ENCODE peak calls at places on chromosomes 12 and 14, in eight cellular contexts. One of them, this sample, is unnamed.

GRCh38 chr12:119902084-119902509 is 25.0 kb upstream of the CIT start:
- DNase-seq in fibroblast of the aortic adventitia: peak; percentile 76
- DNase-seq in cardiac fibroblast: peak; percentile 69
- DNase-seq in mesenchymal stem cell: peak; percentile 68
- DNase-seq in CD4-positive, alpha-beta memory T cell: peak; percentile 69
- DNase-seq in uterus: no peak
- DNase-seq in coronary artery: no peak
- DNase-seq in heart right ventricle: peak; percentile 19
- DNase-seq in this sample: peak; percentile 79

GRCh38 chr12:40802656-40803055 is 110.4 kb downstream of the CNTN1 start:
- DNase-seq in fibroblast of the aortic adventitia: no peak
- DNase-seq in cardiac fibroblast: no peak
- DNase-seq in mesenchymal stem cell: no peak
- DNase-seq in CD4-positive, alpha-beta memory T cell: no peak
- DNase-seq in uterus: no peak
- DNase-seq in coronary artery: no peak
- DNase-seq in heart right ventricle: no peak
- DNase-seq in this sample: no peak

GRCh38 chr12:75446857-75447256 is 33.7 kb upstream of the GLIPR1 start:
- DNase-seq in fibroblast of the aortic adventitia: peak; percentile 82
- DNase-seq in cardiac fibroblast: peak; percentile 27
- DNase-seq in mesenchymal stem cell: no peak
- DNase-seq in CD4-positive, alpha-beta memory T cell: no peak
- DNase-seq in uterus: no peak
- DNase-seq in coronary artery: no peak
- DNase-seq in heart right ventricle: no peak
- DNase-seq in this sample: peak; percentile 52

GRCh38 chr12:117261267-117261666 is 71.0 kb upstream of the FBXO21 start:
- DNase-seq in fibroblast of the aortic adventitia: no peak
- DNase-seq in cardiac fibroblast: no peak
- DNase-seq in mesenchymal stem cell: no peak
- DNase-seq in CD4-positive, alpha-beta memory T cell: no peak
- DNase-seq in uterus: no peak
- DNase-seq in coronary artery: no peak
- DNase-seq in heart right ventricle: no peak
- DNase-seq in this sample: no peak

GRCh38 chr12:14238224-14238792 is 127.2 kb upstream of the ATF7IP start:
- DNase-seq in fibroblast of the aortic adventitia: peak; percentile 75
- DNase-seq in cardiac fibroblast: peak; percentile 67
- DNase-seq in mesenchymal stem cell: peak; percentile 41
- DNase-seq in CD4-positive, alpha-beta memory T cell: peak; percentile 44
- DNase-seq in uterus: no peak
- DNase-seq in coronary artery: no peak
- DNase-seq in heart right ventricle: no peak
- DNase-seq in this sample: peak; percentile 47

GRCh38 chr12:39581592-39581991 is 38.0 kb downstream of the ABCD2 start:
- DNase-seq in fibroblast of the aortic adventitia: no peak
- DNase-seq in cardiac fibroblast: peak; percentile 17
- DNase-seq in mesenchymal stem cell: peak; percentile 26
- DNase-seq in CD4-positive, alpha-beta memory T cell: no peak
- DNase-seq in uterus: no peak
- DNase-seq in coronary artery: no peak
- DNase-seq in heart right ventricle: no peak
- DNase-seq in this sample: peak; percentile 29

GRCh38 chr12:121057794-121058193 is 18.7 kb upstream of the OASL start:
- DNase-seq in fibroblast of the aortic adventitia: no peak
- DNase-seq in cardiac fibroblast: no peak
- DNase-seq in mesenchymal stem cell: no peak
- DNase-seq in CD4-positive, alpha-beta memory T cell: no peak
- DNase-seq in uterus: no peak
- DNase-seq in coronary artery: no peak
- DNase-seq in heart right ventricle: no peak
- DNase-seq in this sample: no peak

GRCh38 chr14:71716371-71716770 is 215.9 kb upstream of the RGS6 start:
- DNase-seq in fibroblast of the aortic adventitia: peak; percentile 42
- DNase-seq in cardiac fibroblast: peak; percentile 61
- DNase-seq in mesenchymal stem cell: no peak
- DNase-seq in CD4-positive, alpha-beta memory T cell: no peak
- DNase-seq in uterus: no peak
- DNase-seq in coronary artery: no peak
- DNase-seq in heart right ventricle: no peak
- DNase-seq in this sample: no peak

GRCh38 chr12:16352481-16352880 is 5.0 kb downstream of the MGST1 start:
- DNase-seq in fibroblast of the aortic adventitia: peak; percentile 79
- DNase-seq in cardiac fibroblast: peak; percentile 73
- DNase-seq in mesenchymal stem cell: peak; percentile 40
- DNase-seq in CD4-positive, alpha-beta memory T cell: no peak
- DNase-seq in uterus: no peak
- DNase-seq in coronary artery: no peak
- DNase-seq in heart right ventricle: no peak
- DNase-seq in this sample: no peak

GRCh38 chr12:63362801-63363200 is 211.8 kb upstream of the AVPR1A start:
- DNase-seq in fibroblast of the aortic adventitia: no peak
- DNase-seq in cardiac fibroblast: no peak
- DNase-seq in mesenchymal stem cell: no peak
- DNase-seq in CD4-positive, alpha-beta memory T cell: no peak
- DNase-seq in uterus: no peak
- DNase-seq in coronary artery: no peak
- DNase-seq in heart right ventricle: no peak
- DNase-seq in this sample: no peak

GRCh38 chr12:2959508-2960431 is 573 bp downstream of the TEAD4 start:
- DNase-seq in fibroblast of the aortic adventitia: peak; percentile 71
- DNase-seq in cardiac fibroblast: peak; percentile 69
- DNase-seq in mesenchymal stem cell: peak; percentile 80
- DNase-seq in CD4-positive, alpha-beta memory T cell: no peak
- DNase-seq in uterus: peak; percentile 67
- DNase-seq in coronary artery: peak; percentile 79
- DNase-seq in heart right ventricle: peak; percentile 67
- DNase-seq in this sample: peak; percentile 72

GRCh38 chr12:53499261-53500118 is at the start of gene MAP3K12:
- DNase-seq in fibroblast of the aortic adventitia: peak; percentile 54
- DNase-seq in cardiac fibroblast: peak; percentile 85
- DNase-seq in mesenchymal stem cell: peak; percentile 81
- DNase-seq in CD4-positive, alpha-beta memory T cell: peak; percentile 59
- DNase-seq in uterus: peak; percentile 76
- DNase-seq in coronary artery: no peak
- DNase-seq in heart right ventricle: peak; percentile 69
- DNase-seq in this sample: peak; percentile 46

GRCh38 chr14:36069535-36069900 is 107.0 kb downstream of the PTCSC3 start:
- DNase-seq in fibroblast of the aortic adventitia: peak; percentile 25
- DNase-seq in cardiac fibroblast: peak; percentile 35
- DNase-seq in mesenchymal stem cell: peak; percentile 45
- DNase-seq in CD4-positive, alpha-beta memory T cell: peak; percentile 29
- DNase-seq in uterus: no peak
- DNase-seq in coronary artery: no peak
- DNase-seq in heart right ventricle: no peak
- DNase-seq in this sample: peak; percentile 37

GRCh38 chr12:100987552-100988277 is 193.1 kb downstream of the ANO4 start:
- DNase-seq in fibroblast of the aortic adventitia: peak; percentile 62
- DNase-seq in cardiac fibroblast: peak; percentile 38
- DNase-seq in mesenchymal stem cell: peak; percentile 60
- DNase-seq in CD4-positive, alpha-beta memory T cell: no peak
- DNase-seq in uterus: peak; percentile 16
- DNase-seq in coronary artery: no peak
- DNase-seq in heart right ventricle: no peak
- DNase-seq in this sample: peak; percentile 51

GRCh38 chr12:131825146-131825892 is 2.9 kb upstream of the MMP17 start:
- DNase-seq in fibroblast of the aortic adventitia: peak; percentile 68
- DNase-seq in cardiac fibroblast: peak; percentile 29
- DNase-seq in mesenchymal stem cell: no peak
- DNase-seq in CD4-positive, alpha-beta memory T cell: no peak
- DNase-seq in uterus: no peak
- DNase-seq in coronary artery: no peak
- DNase-seq in heart right ventricle: no peak
- DNase-seq in this sample: no peak

GRCh38 chr12:113961921-113962710 is 4.0 kb downstream of the RBM19 start:
- DNase-seq in fibroblast of the aortic adventitia: peak; percentile 14
- DNase-seq in cardiac fibroblast: peak; percentile 17
- DNase-seq in mesenchymal stem cell: peak; percentile 73
- DNase-seq in CD4-positive, alpha-beta memory T cell: peak; percentile 13
- DNase-seq in uterus: no peak
- DNase-seq in coronary artery: no peak
- DNase-seq in heart right ventricle: no peak
- DNase-seq in this sample: no peak

GRCh38 chr12:109192358-109192757 is 76.0 kb downstream of the ACACB start:
- DNase-seq in fibroblast of the aortic adventitia: peak; percentile 52
- DNase-seq in cardiac fibroblast: peak; percentile 42
- DNase-seq in mesenchymal stem cell: peak; percentile 3
- DNase-seq in CD4-positive, alpha-beta memory T cell: no peak
- DNase-seq in uterus: no peak
- DNase-seq in coronary artery: no peak
- DNase-seq in heart right ventricle: no peak
- DNase-seq in this sample: no peak

GRCh38 chr14:56797569-56798446 is 12.5 kb downstream of the OTX2 start:
- DNase-seq in fibroblast of the aortic adventitia: no peak
- DNase-seq in cardiac fibroblast: no peak
- DNase-seq in mesenchymal stem cell: no peak
- DNase-seq in CD4-positive, alpha-beta memory T cell: no peak
- DNase-seq in uterus: no peak
- DNase-seq in coronary artery: no peak
- DNase-seq in heart right ventricle: no peak
- DNase-seq in this sample: no peak

GRCh38 chr14:44981198-44981597 is 19.2 kb downstream of the TOGARAM1 start:
- DNase-seq in fibroblast of the aortic adventitia: no peak
- DNase-seq in cardiac fibroblast: no peak
- DNase-seq in mesenchymal stem cell: no peak
- DNase-seq in CD4-positive, alpha-beta memory T cell: no peak
- DNase-seq in uterus: no peak
- DNase-seq in coronary artery: no peak
- DNase-seq in heart right ventricle: no peak
- DNase-seq in this sample: no peak

GRCh38 chr12:26298785-26299621 is 103.6 kb downstream of the SSPN start:
- DNase-seq in fibroblast of the aortic adventitia: peak; percentile 80
- DNase-seq in cardiac fibroblast: peak; percentile 72
- DNase-seq in mesenchymal stem cell: peak; percentile 92
- DNase-seq in CD4-positive, alpha-beta memory T cell: peak; percentile 13
- DNase-seq in uterus: no peak
- DNase-seq in coronary artery: no peak
- DNase-seq in heart right ventricle: peak; percentile 30
- DNase-seq in this sample: peak; percentile 80

GRCh38 chr12:122864894-122865253 is 29.6 kb downstream of the HIP1R start:
- DNase-seq in fibroblast of the aortic adventitia: no peak
- DNase-seq in cardiac fibroblast: no peak
- DNase-seq in mesenchymal stem cell: no peak
- DNase-seq in CD4-positive, alpha-beta memory T cell: no peak
- DNase-seq in uterus: no peak
- DNase-seq in coronary artery: no peak
- DNase-seq in heart right ventricle: no peak
- DNase-seq in this sample: no peak
- H3K4me3 ChIP-seq in fibroblast of the aortic adventitia: no peak overlapping the region
- H3K4me3 ChIP-seq in cardiac fibroblast: no peak overlapping the region
- H3K4me3 ChIP-seq in mesenchymal stem cell: no peak overlapping the region
- H3K4me3 ChIP-seq in CD4-positive, alpha-beta memory T cell: no peak overlapping the region
- H3K4me3 ChIP-seq in uterus: no peak overlapping the region
- H3K4me3 ChIP-seq in coronary artery: no peak overlapping the region
- H3K4me3 ChIP-seq in heart right ventricle: no peak overlapping the region
- H3K4me3 ChIP-seq in this sample: no peak overlapping the region

DNA sequence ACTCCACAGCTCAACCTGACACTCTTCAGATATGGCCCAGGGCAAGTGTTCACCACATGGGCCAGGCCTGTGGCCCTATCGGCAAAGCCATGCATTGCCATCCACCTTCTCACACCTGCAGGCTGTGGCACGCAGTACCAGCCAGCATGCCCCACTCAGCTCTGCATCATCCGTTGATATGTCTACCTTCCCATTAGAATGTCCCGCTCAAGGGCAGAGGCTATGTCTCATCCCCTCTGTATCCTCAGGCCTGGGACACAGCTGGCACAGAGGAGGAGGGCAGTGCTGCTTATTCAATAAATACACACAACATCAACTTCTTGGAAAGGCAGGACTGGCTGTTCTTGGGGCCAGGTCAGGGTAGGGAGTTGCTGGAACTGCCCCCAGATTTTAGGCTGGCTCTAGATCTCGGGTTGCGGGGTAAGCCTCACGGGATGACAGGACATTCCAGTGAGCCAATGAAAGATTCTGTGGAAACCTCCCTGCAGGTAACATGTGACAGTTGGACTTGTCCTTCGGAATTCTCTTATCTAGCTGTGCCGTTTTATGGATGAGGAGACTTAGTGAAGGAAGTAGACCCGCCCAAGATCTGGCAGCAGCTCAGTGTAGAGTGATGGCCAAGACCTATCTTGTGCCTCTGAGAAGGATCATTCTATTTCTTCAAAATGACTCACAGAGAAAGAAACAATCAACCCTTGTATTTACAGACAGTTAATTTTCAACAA is 25.6 kb downstream of the SYNE3 start:
- DNase-seq in fibroblast of the aortic adventitia: peak; percentile 86
- DNase-seq in cardiac fibroblast: peak; percentile 65
- DNase-seq in mesenchymal stem cell: no peak
- DNase-seq in CD4-positive, alpha-beta memory T cell: no peak
- DNase-seq in uterus: peak; percentile 69
- DNase-seq in coronary artery: no peak
- DNase-seq in heart right ventricle: no peak
- DNase-seq in this sample: no peak
- H3K4me3 ChIP-seq in fibroblast of the aortic adventitia: no peak overlapping the region
- H3K4me3 ChIP-seq in cardiac fibroblast: no peak overlapping the region
- H3K4me3 ChIP-seq in mesenchymal stem cell: no peak overlapping the region
- H3K4me3 ChIP-seq in CD4-positive, alpha-beta memory T cell: no peak overlapping the region
- H3K4me3 ChIP-seq in uterus: no peak overlapping the region
- H3K4me3 ChIP-seq in coronary artery: peak overlapping the region; percentile 14
- H3K4me3 ChIP-seq in heart right ventricle: no peak overlapping the region
- H3K4me3 ChIP-seq in this sample: no peak overlapping the region

GRCh38 chr12:76698966-76699365 is 64.9 kb upstream of the ZDHHC17 start:
- DNase-seq in fibroblast of the aortic adventitia: no peak
- DNase-seq in cardiac fibroblast: no peak
- DNase-seq in mesenchymal stem cell: no peak
- DNase-seq in CD4-positive, alpha-beta memory T cell: no peak
- DNase-seq in uterus: no peak
- DNase-seq in coronary artery: no peak
- DNase-seq in heart right ventricle: no peak
- DNase-seq in this sample: no peak
- H3K4me3 ChIP-seq in fibroblast of the aortic adventitia: no peak overlapping the region
- H3K4me3 ChIP-seq in cardiac fibroblast: no peak overlapping the region
- H3K4me3 ChIP-seq in mesenchymal stem cell: no peak overlapping the region
- H3K4me3 ChIP-seq in CD4-positive, alpha-beta memory T cell: no peak overlapping the region
- H3K4me3 ChIP-seq in uterus: no peak overlapping the region
- H3K4me3 ChIP-seq in coronary artery: no peak overlapping the region
- H3K4me3 ChIP-seq in heart right ventricle: no peak overlapping the region
- H3K4me3 ChIP-seq in this sample: no peak overlapping the region

DNA sequence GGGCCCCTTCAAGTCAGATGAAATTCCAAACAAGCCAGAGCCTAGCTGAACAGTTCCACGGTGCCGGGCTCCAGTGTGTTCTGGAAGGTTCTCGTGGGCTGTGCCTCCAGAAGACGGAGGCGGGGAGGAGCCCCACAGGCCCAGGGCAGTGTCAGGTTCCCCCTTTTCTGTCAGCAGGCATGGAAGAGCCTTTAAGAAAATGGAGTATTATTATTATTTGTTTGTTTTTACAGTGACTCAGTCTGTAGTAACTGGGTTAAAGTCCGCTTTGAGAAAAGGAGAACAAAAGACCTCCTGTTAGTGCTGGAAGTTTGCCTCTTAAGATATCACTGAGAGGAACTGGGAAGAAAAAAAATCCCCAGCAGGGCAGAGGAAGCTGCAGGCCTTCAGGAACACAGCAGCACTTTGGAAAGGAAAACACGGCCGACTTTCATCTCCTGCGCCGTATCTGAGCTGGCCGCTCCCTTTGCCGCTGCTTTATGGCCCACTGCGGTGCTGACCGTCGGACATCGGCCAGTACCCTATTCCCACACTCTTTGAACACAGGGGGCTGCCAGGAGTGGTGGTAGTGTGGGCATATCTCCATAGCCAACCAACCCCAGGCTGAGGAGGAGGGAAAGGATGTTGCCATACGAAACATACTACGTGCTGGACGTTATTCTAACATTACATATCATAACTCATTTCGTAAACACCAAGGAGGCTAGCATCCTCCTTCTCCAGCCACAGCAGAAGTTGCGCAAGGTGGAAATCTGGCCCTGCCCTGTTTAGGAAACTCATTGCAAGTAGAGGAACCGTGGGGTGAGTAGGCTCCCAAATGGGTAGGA is 194.0 kb downstream of the ZFP36L1 start:
- DNase-seq in fibroblast of the aortic adventitia: peak; percentile 96
- DNase-seq in cardiac fibroblast: peak; percentile 98
- DNase-seq in mesenchymal stem cell: peak; percentile 90
- DNase-seq in CD4-positive, alpha-beta memory T cell: no peak
- DNase-seq in uterus: peak; percentile 66
- DNase-seq in coronary artery: no peak
- DNase-seq in heart right ventricle: peak; percentile 73
- DNase-seq in this sample: peak; percentile 97
- H3K4me3 ChIP-seq in fibroblast of the aortic adventitia: no peak overlapping the region
- H3K4me3 ChIP-seq in cardiac fibroblast: peak overlapping the region; percentile 30
- H3K4me3 ChIP-seq in mesenchymal stem cell: no peak overlapping the region
- H3K4me3 ChIP-seq in CD4-positive, alpha-beta memory T cell: no peak overlapping the region
- H3K4me3 ChIP-seq in uterus: no peak overlapping the region
- H3K4me3 ChIP-seq in coronary artery: peak overlapping the region; percentile 45
- H3K4me3 ChIP-seq in heart right ventricle: peak overlapping the region; percentile 7
- H3K4me3 ChIP-seq in this sample: no peak overlapping the region

This sample was measured in endothelial cell of umbilical vein.